ENCODE peak calls at places on chromosomes 13 and 19, in seven cellular contexts. W is MV-4-11; F is CD8-positive, alpha-beta memory T cell; E is NCI-H1092; J is central memory CD8-positive, alpha-beta T cell; D is mesenchymal stem cell; C is posterior cingulate gyrus. V is an unnamed sample.

GRCh38 chr19:23384166-23384565 is 11.1 kb downstream of the ZNF91 start:
- DNase-seq in W (no peak), F (no peak), E (no peak), J (no peak), D (no peak), C (no peak), V (no peak)

GRCh38 chr13:99505814-99506269 is 4.6 kb downstream of the TM9SF2 start:
- DNase-seq in W (peak), F (no peak), E (no peak), J (no peak), D (peak), C (no peak), V (no peak)

GRCh38 chr13:110882972-110883371 is 31.9 kb downstream of the ANKRD10 start:
- DNase-seq in W (no peak), F (no peak), E (no peak), J (no peak), D (peak), C (no peak), V (no peak)

GRCh38 chr13:59823495-59823894 is 340.2 kb downstream of the DIAPH3 start:
- DNase-seq in W (no peak), F (no peak), E (no peak), J (no peak), D (peak), C (no peak), V (no peak)

GRCh38 chr13:26469602-26470001 is 87.9 kb upstream of the WASF3 start:
- DNase-seq in W (no peak), F (no peak), E (peak), J (no peak), D (no peak), C (no peak), V (no peak)

GRCh38 chr19:6238643-6239281 is 41.0 kb downstream of the MLLT1 start:
- DNase-seq in W (no peak), F (no peak), E (peak), J (no peak), D (no peak), C (no peak), V (no peak)

GRCh38 chr13:35014606-35015005 is 72.5 kb downstream of the NBEA start:
- DNase-seq in W (no peak), F (no peak), E (no peak), J (no peak), D (no peak), C (no peak), V (no peak)

GRCh38 chr13:112702341-112702982 is 12.6 kb downstream of the ATP11A start:
- DNase-seq in W (no peak), F (no peak), E (no peak), J (no peak), D (no peak), C (no peak), V (no peak)

GRCh38 chr13:95267662-95268369 is 33.4 kb downstream of the ABCC4 start:
- DNase-seq in W (peak), F (no peak), E (peak), J (no peak), D (peak), C (no peak), V (no peak)

GRCh38 chr19:1360818-1361461 is 22.8 kb upstream of the NDUFS7 start:
- DNase-seq in W (peak), F (no peak), E (peak), J (no peak), D (no peak), C (peak), V (peak)

GRCh38 chr13:39616087-39616694 is 13.2 kb upstream of the LHFPL6 start:
- DNase-seq in W (peak), F (peak), E (peak), J (no peak), D (peak), C (no peak), V (peak)

GRCh38 chr19:39934584-39935233 is at the start of gene FCGBP:
- DNase-seq in W (no peak), F (no peak), E (no peak), J (no peak), D (no peak), C (no peak), V (no peak)

V was measured in occipital lobe.